ENCODE peak calls at places on chromosomes 3 and 15, in four cellular contexts. M is esophagus muscularis mucosa, V is Calu3, B is OCI-LY7. D is an unnamed sample.

GRCh38 chr15:50633653-50634052 is 52.9 kb downstream of the TRPM7 start:
- DNase-seq in B (no peak), M (no peak), V (no peak), D (no peak)

GRCh38 chr3:43784640-43785011 is 93.9 kb downstream of the ABHD5 start:
- DNase-seq in V (no peak), M (peak; percentile 86), B (no peak), D (no peak)

GRCh38 chr3:143716731-143717130 is 131.5 kb downstream of the SLC9A9 start:
- DNase-seq in M (no peak), V (no peak), B (no peak), D (no peak)

GRCh38 chr3:9897408-9898372 is 5.0 kb upstream of the IL17RE start:
- DNase-seq in B (no peak), M (no peak), V (peak; percentile 80), D (no peak)

GRCh38 chr15:27714675-27715074 is 384.4 kb downstream of the OCA2 start:
- DNase-seq in V (no peak), M (no peak), B (no peak), D (no peak)

GRCh38 chr3:52844290-52844985 is 9.6 kb upstream of the MUSTN1 start:
- DNase-seq in V (no peak), B (no peak), M (no peak), D (no peak)

GRCh38 chr15:56991017-56991416 is 72.6 kb downstream of the TCF12 start:
- DNase-seq in B (no peak), V (no peak), M (no peak), D (no peak)

GRCh38 chr3:41200669-41201021 is 1.3 kb downstream of the CTNNB1 start:
- DNase-seq in B (peak; percentile 62), M (no peak), V (peak; percentile 7), D (peak; percentile 25)

GRCh38 chr3:187997490-187997889 is 156.5 kb upstream of the LPP start:
- DNase-seq in M (no peak), B (no peak), V (no peak), D (peak; percentile 75)

GRCh38 chr15:87764461-87765236 is 491.9 kb downstream of the NTRK3 start:
- DNase-seq in V (no peak), B (no peak), M (no peak), D (peak; percentile 86)

GRCh38 chr3:197317250-197317963 is 19.0 kb upstream of the DLG1 start:
- DNase-seq in M (peak; percentile 82), B (no peak), V (no peak), D (peak; percentile 85)

GRCh38 chr3:194906229-194906629 is 220.5 kb downstream of the FAM43A start:
- DNase-seq in B (no peak), V (peak; percentile 75), M (peak; percentile 29), D (peak; percentile 11)

GRCh38 chr3:124846189-124846588 is 41.0 kb downstream of the ITGB5 start:
- DNase-seq in M (no peak), B (no peak), V (no peak), D (peak; percentile 59)

GRCh38 chr3:136984837-136985236 is 27.1 kb downstream of the IL20RB start:
- DNase-seq in B (no peak), M (no peak), V (no peak), D (peak; percentile 55)

GRCh38 chr3:196339493-196340254 is 1.5 kb upstream of the TM4SF19 start:
- DNase-seq in B (no peak), M (no peak), V (peak; percentile 29), D (peak; percentile 33)

GRCh38 chr15:88300018-88300549 is 43.5 kb upstream of the NTRK3 start:
- DNase-seq in M (no peak), V (no peak), B (no peak), D (no peak)

GRCh38 chr3:44530957-44531356 is 24.0 kb upstream of the ZKSCAN7 start:
- DNase-seq in V (no peak), M (no peak), B (no peak), D (no peak)

GRCh38 chr15:34987182-34987488 is 952 bp downstream of the ZNF770 start:
- DNase-seq in V (no peak), M (no peak), B (no peak), D (no peak)

GRCh38 chr3:148957586-148957985 is 33.8 kb upstream of the GYG1 start:
- DNase-seq in V (peak; percentile 43), M (no peak), B (peak; percentile 45), D (no peak)

GRCh38 chr15:52523192-52523591 is 5.5 kb downstream of the MYO5A start:
- DNase-seq in M (no peak), B (no peak), V (no peak), D (peak; percentile 87)

GRCh38 chr15:25054943-25055342 is 100.2 kb downstream of the SNRPN start:
- DNase-seq in V (no peak), M (no peak), B (no peak), D (no peak)

GRCh38 chr3:169657351-169658124 is 6.0 kb downstream of the MECOM start:
- DNase-seq in M (no peak), V (peak; percentile 63), B (no peak), D (no peak)

GRCh38 chr3:53881691-53882593 is at the start of gene ACTR8:
- DNase-seq in B (peak; percentile 89), V (peak; percentile 86), M (peak; percentile 95), D (peak; percentile 79)

GRCh38 chr15:75577401-75578205 is 1.5 kb downstream of the PTPN9 start:
- DNase-seq in V (no peak), B (peak; percentile 28), M (no peak), D (no peak)

GRCh38 chr3:138241061-138241460 is 54.0 kb downstream of the ARMC8 start:
- DNase-seq in M (no peak), B (no peak), V (no peak), D (peak; percentile 74)

GRCh38 chr3:10775828-10776227 is 40.2 kb upstream of the SLC6A11 start:
- DNase-seq in M (peak; percentile 62), V (no peak), B (no peak), D (no peak)

GRCh38 chr3:8767667-8768363 is 1.6 kb downstream of the OXTR start:
- DNase-seq in B (no peak), M (peak; percentile 53), V (peak; percentile 15), D (no peak)

GRCh38 chr15:77506311-77507150 is 85.8 kb downstream of the HMG20A start:
- DNase-seq in V (peak; percentile 71), M (no peak), B (no peak), D (no peak)

GRCh38 chr3:15387171-15387581 is 40.2 kb downstream of the METTL6 start:
- DNase-seq in V (no peak), M (no peak), B (no peak), D (peak; percentile 30)

GRCh38 chr15:74443100-74443909 is 9.5 kb upstream of the SEMA7A start:
- DNase-seq in V (no peak), B (no peak), M (no peak), D (no peak)

GRCh38 chr15:29107291-29107890 is 162.2 kb downstream of the NSMCE3 start:
- DNase-seq in B (no peak), M (no peak), V (no peak), D (no peak)

GRCh38 chr3:171784937-171785336 is 25.3 kb downstream of the PLD1 start:
- DNase-seq in B (no peak), M (no peak), V (no peak), D (no peak)

GRCh38 chr3:133973249-133973980 is 56.3 kb downstream of the SLCO2A1 start:
- DNase-seq in V (no peak), B (no peak), M (no peak), D (no peak)

GRCh38 chr3:1404270-1404669 is 311.4 kb downstream of the CNTN6 start:
- DNase-seq in M (no peak), V (peak; percentile 1), B (no peak), D (no peak)

GRCh38 chr15:65392368-65392767 is 14.6 kb upstream of the IGDCC3 start:
- DNase-seq in M (no peak), V (no peak), B (no peak), D (no peak)

GRCh38 chr15:51270706-51271105 is 67.7 kb downstream of the CYP19A1 start:
- DNase-seq in V (no peak), B (no peak), M (no peak), D (no peak)

GRCh38 chr3:56133423-56133822 is 334.8 kb downstream of the ERC2 start:
- DNase-seq in M (no peak), V (no peak), B (no peak), D (peak; percentile 25)

GRCh38 chr15:101324513-101325177 is 29.6 kb upstream of the SNRPA1 start:
- DNase-seq in V (peak; percentile 54), B (no peak), M (no peak), D (no peak)

GRCh38 chr15:48955370-48955769 is 8.3 kb downstream of the SHC4 start:
- DNase-seq in V (no peak), M (peak; percentile 66), B (no peak), D (no peak)

GRCh38 chr3:84136425-84136824 is 822.4 kb upstream of the CADM2 start:
- DNase-seq in M (no peak), V (no peak), B (no peak), D (no peak)
- TF ChIP-seq CTCF in M (no peak), V (peak; percentile 18), B (no peak), D (no peak)

DNA sequence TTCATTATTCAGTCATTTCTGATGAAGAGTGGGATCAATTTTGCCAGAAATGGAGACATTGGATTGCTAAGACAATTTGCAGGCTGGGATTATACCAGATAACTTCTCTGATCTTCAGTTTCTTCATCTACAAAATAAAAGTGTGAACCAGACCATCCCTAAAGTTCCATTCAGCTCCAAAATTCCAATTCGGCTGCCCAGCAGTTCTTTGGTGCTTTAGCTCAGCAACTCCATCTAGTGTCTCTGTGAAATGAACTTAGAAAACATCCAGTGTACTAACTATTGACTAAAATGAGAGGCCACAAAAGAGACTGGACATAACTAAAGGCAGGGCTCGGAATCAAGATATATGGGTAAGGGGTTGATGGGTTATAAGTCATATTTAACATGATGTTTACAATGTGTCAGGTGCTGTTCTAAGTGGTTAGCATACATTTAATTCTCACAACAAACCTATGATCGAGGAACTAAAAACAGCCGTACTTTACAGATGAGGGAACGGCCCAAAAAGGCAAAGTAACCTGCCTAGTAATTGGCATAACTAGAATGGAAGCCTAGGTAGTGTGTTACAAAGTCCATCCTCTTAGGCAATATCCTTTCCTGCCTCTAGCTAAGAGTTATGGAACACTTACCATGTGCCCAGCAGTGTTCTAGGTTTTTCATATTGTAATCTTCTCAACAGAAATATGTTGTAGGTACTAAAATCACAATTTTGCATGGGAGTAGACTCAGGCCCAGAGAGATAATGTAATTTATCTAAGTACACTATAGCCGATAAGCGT is 17.0 kb downstream of the THAP10 start:
- DNase-seq in B (no peak), M (no peak), V (no peak), D (peak; percentile 48)
- TF ChIP-seq CTCF in B (no peak), M (peak; percentile 54), V (no peak), D (peak; percentile 76)

GRCh38 chr15:73240864-73241499 is 127.8 kb downstream of the HCN4 start:
- DNase-seq in V (peak; percentile 83), B (peak; percentile 67), M (no peak), D (peak; percentile 37)

GRCh38 chr15:73239564-73240208 is 129.1 kb downstream of the HCN4 start:
- DNase-seq in V (no peak), B (no peak), M (no peak), D (no peak)

GRCh38 chr15:73232771-73233170 is 136.0 kb downstream of the HCN4 start:
- DNase-seq in B (no peak), V (no peak), M (no peak), D (no peak)

GRCh38 chr15:73233623-73234022 is 135.1 kb downstream of the HCN4 start:
- DNase-seq in M (no peak), V (no peak), B (no peak), D (no peak)

GRCh38 chr15:73237910-73238309 is 130.8 kb downstream of the HCN4 start:
- DNase-seq in M (no peak), V (no peak), B (no peak), D (no peak)
- TF ChIP-seq CTCF in M (no peak), V (no peak), B (no peak), D (no peak)

GRCh38 chr3:13145131-13145825 is 72.0 kb upstream of the IQSEC1 start:
- DNase-seq in M (no peak), V (peak; percentile 16), B (no peak), D (no peak)
- TF ChIP-seq CTCF in M (no peak), V (no peak), B (peak; percentile 54), D (peak; percentile 32)